ENCODE peak calls at places on chromosomes 2 and 18, in four cellular contexts. One of them, this sample, is unnamed.

GRCh38 chr2:55875434-55876135 is 48.0 kb downstream of the EFEMP1 start:
- DNase-seq in kidney epithelial cell: no peak
- DNase-seq in ecto neural progenitor cell: no peak
- DNase-seq in upper lobe of right lung: no peak
- DNase-seq in this sample: no peak

GRCh38 chr2:232504438-232504837 is 15.8 kb upstream of the PRSS56 start:
- DNase-seq in upper lobe of right lung: no peak
- DNase-seq in kidney epithelial cell: no peak
- DNase-seq in ecto neural progenitor cell: no peak
- DNase-seq in this sample: no peak

GRCh38 chr2:106189764-106190468 is 4.2 kb downstream of the UXS1 start:
- DNase-seq in kidney epithelial cell: no peak
- DNase-seq in ecto neural progenitor cell: no peak
- DNase-seq in upper lobe of right lung: no peak
- DNase-seq in this sample: no peak

GRCh38 chr2:43754180-43754579 is 19.7 kb upstream of the DYNC2LI1 start:
- DNase-seq in upper lobe of right lung: no peak
- DNase-seq in kidney epithelial cell: no peak
- DNase-seq in ecto neural progenitor cell: no peak
- DNase-seq in this sample: no peak

GRCh38 chr2:49129034-49129433 is 25.3 kb downstream of the FSHR start:
- DNase-seq in upper lobe of right lung: no peak
- DNase-seq in kidney epithelial cell: no peak
- DNase-seq in ecto neural progenitor cell: no peak
- DNase-seq in this sample: no peak

GRCh38 chr2:98465456-98466201 is 21.0 kb downstream of the INPP4A start:
- DNase-seq in ecto neural progenitor cell: no peak
- DNase-seq in kidney epithelial cell: no peak
- DNase-seq in upper lobe of right lung: peak
- DNase-seq in this sample: no peak

GRCh38 chr2:235097196-235097895 is 145.5 kb downstream of the SH3BP4 start:
- DNase-seq in upper lobe of right lung: no peak
- DNase-seq in kidney epithelial cell: no peak
- DNase-seq in ecto neural progenitor cell: peak
- DNase-seq in this sample: no peak

GRCh38 chr18:39486268-39486667 is 1920.7 kb upstream of the CELF4 start:
- DNase-seq in kidney epithelial cell: no peak
- DNase-seq in ecto neural progenitor cell: no peak
- DNase-seq in upper lobe of right lung: no peak
- DNase-seq in this sample: no peak

GRCh38 chr18:3061581-3062416 is 48.9 kb upstream of the LPIN2 start:
- DNase-seq in ecto neural progenitor cell: no peak
- DNase-seq in kidney epithelial cell: no peak
- DNase-seq in upper lobe of right lung: no peak
- DNase-seq in this sample: no peak

GRCh38 chr2:216702756-216703155 is 7.4 kb upstream of the IGFBP5 start:
- DNase-seq in ecto neural progenitor cell: no peak
- DNase-seq in kidney epithelial cell: no peak
- DNase-seq in upper lobe of right lung: no peak
- DNase-seq in this sample: no peak

GRCh38 chr2:207046642-207047213 is 107.4 kb downstream of the CPO start:
- DNase-seq in ecto neural progenitor cell: no peak
- DNase-seq in upper lobe of right lung: no peak
- DNase-seq in kidney epithelial cell: no peak
- DNase-seq in this sample: no peak

GRCh38 chr18:42296192-42296591 is 341.2 kb downstream of the PIK3C3 start:
- DNase-seq in kidney epithelial cell: no peak
- DNase-seq in ecto neural progenitor cell: no peak
- DNase-seq in upper lobe of right lung: no peak
- DNase-seq in this sample: no peak

GRCh38 chr2:44342854-44343253 is 18.4 kb downstream of the PREPL start:
- DNase-seq in kidney epithelial cell: no peak
- DNase-seq in ecto neural progenitor cell: no peak
- DNase-seq in upper lobe of right lung: no peak
- DNase-seq in this sample: no peak

GRCh38 chr2:133271105-133271504 is 297.2 kb downstream of the NCKAP5 start:
- DNase-seq in upper lobe of right lung: no peak
- DNase-seq in kidney epithelial cell: no peak
- DNase-seq in ecto neural progenitor cell: no peak
- DNase-seq in this sample: no peak